ENCODE peak calls at places on chromosomes 11 and 22, in six cellular contexts. One of them, this sample, is unnamed.

GRCh38 chr22:39498368-39498767 is 3.7 kb upstream of the MIEF1 start:
- DNase-seq in fibroblast of mammary gland: no peak
- DNase-seq in ascending aorta: no peak
- DNase-seq in colonic mucosa: peak; percentile 49
- DNase-seq in IMR-90: no peak
- DNase-seq in GM20000: no peak
- DNase-seq in this sample: no peak

GRCh38 chr11:103863497-103863896 is 172.9 kb upstream of the DDI1 start:
- DNase-seq in GM20000: no peak
- DNase-seq in fibroblast of mammary gland: peak; percentile 81
- DNase-seq in ascending aorta: no peak
- DNase-seq in IMR-90: peak; percentile 82
- DNase-seq in colonic mucosa: no peak
- DNase-seq in this sample: no peak

GRCh38 chr11:4161305-4161704 is 66.7 kb downstream of the RRM1 start:
- DNase-seq in colonic mucosa: no peak
- DNase-seq in fibroblast of mammary gland: no peak
- DNase-seq in GM20000: no peak
- DNase-seq in IMR-90: no peak
- DNase-seq in ascending aorta: no peak
- DNase-seq in this sample: no peak

GRCh38 chr22:31284241-31284745 is 8.0 kb downstream of the PIK3IP1 start:
- DNase-seq in fibroblast of mammary gland: no peak
- DNase-seq in GM20000: no peak
- DNase-seq in IMR-90: no peak
- DNase-seq in colonic mucosa: no peak
- DNase-seq in ascending aorta: no peak
- DNase-seq in this sample: no peak

GRCh38 chr11:2574043-2574552 is 125.7 kb downstream of the KCNQ1OT1 start:
- DNase-seq in ascending aorta: peak; percentile 4
- DNase-seq in GM20000: no peak
- DNase-seq in colonic mucosa: no peak
- DNase-seq in fibroblast of mammary gland: no peak
- DNase-seq in IMR-90: no peak
- DNase-seq in this sample: no peak

GRCh38 chr11:841981-842369 is 354 bp downstream of the POLR2L start:
- DNase-seq in ascending aorta: no peak
- DNase-seq in GM20000: no peak
- DNase-seq in colonic mucosa: no peak
- DNase-seq in fibroblast of mammary gland: no peak
- DNase-seq in IMR-90: no peak
- DNase-seq in this sample: no peak

GRCh38 chr22:25689631-25690030 is 52.4 kb upstream of the MYO18B start:
- DNase-seq in fibroblast of mammary gland: no peak
- DNase-seq in ascending aorta: no peak
- DNase-seq in GM20000: no peak
- DNase-seq in IMR-90: no peak
- DNase-seq in colonic mucosa: no peak
- DNase-seq in this sample: no peak

GRCh38 chr11:89293966-89294679 is 116.4 kb downstream of the TYR start:
- DNase-seq in GM20000: no peak
- DNase-seq in ascending aorta: no peak
- DNase-seq in fibroblast of mammary gland: peak; percentile 34
- DNase-seq in colonic mucosa: no peak
- DNase-seq in IMR-90: peak; percentile 12
- DNase-seq in this sample: no peak

GRCh38 chr11:73152861-73153483 is 10.9 kb upstream of the FCHSD2 start:
- DNase-seq in IMR-90: no peak
- DNase-seq in ascending aorta: no peak
- DNase-seq in GM20000: peak; percentile 79
- DNase-seq in colonic mucosa: no peak
- DNase-seq in fibroblast of mammary gland: no peak
- DNase-seq in this sample: no peak

GRCh38 chr11:12017243-12017678 is 8.8 kb upstream of the DKK3 start:
- DNase-seq in GM20000: no peak
- DNase-seq in fibroblast of mammary gland: peak; percentile 89
- DNase-seq in colonic mucosa: no peak
- DNase-seq in ascending aorta: no peak
- DNase-seq in IMR-90: peak; percentile 85
- DNase-seq in this sample: no peak

GRCh38 chr11:45180888-45181594 is 34.6 kb downstream of the PRDM11 start:
- DNase-seq in GM20000: peak; percentile 57
- DNase-seq in ascending aorta: no peak
- DNase-seq in colonic mucosa: peak; percentile 67
- DNase-seq in IMR-90: peak; percentile 41
- DNase-seq in fibroblast of mammary gland: peak; percentile 13
- DNase-seq in this sample: peak; percentile 91

GRCh38 chr11:64406221-64406946 is 47.4 kb downstream of the RPS6KA4 start:
- DNase-seq in IMR-90: peak; percentile 6
- DNase-seq in fibroblast of mammary gland: no peak
- DNase-seq in GM20000: no peak
- DNase-seq in ascending aorta: no peak
- DNase-seq in colonic mucosa: peak; percentile 39
- DNase-seq in this sample: no peak

GRCh38 chr22:44925465-44926123 is 84.2 kb downstream of the PHF21B start:
- DNase-seq in ascending aorta: no peak
- DNase-seq in IMR-90: no peak
- DNase-seq in GM20000: no peak
- DNase-seq in colonic mucosa: no peak
- DNase-seq in fibroblast of mammary gland: no peak
- DNase-seq in this sample: no peak

GRCh38 chr22:42691440-42691839 is 29.2 kb downstream of the A4GALT start:
- DNase-seq in fibroblast of mammary gland: peak; percentile 12
- DNase-seq in colonic mucosa: no peak
- DNase-seq in GM20000: no peak
- DNase-seq in IMR-90: no peak
- DNase-seq in ascending aorta: no peak
- DNase-seq in this sample: no peak

GRCh38 chr22:42695294-42695693 is 25.4 kb downstream of the A4GALT start:
- DNase-seq in GM20000: no peak
- DNase-seq in ascending aorta: no peak
- DNase-seq in fibroblast of mammary gland: no peak
- DNase-seq in IMR-90: no peak
- DNase-seq in colonic mucosa: no peak
- DNase-seq in this sample: no peak

GRCh38 chr22:42693763-42694683 is 26.6 kb downstream of the A4GALT start:
- DNase-seq in fibroblast of mammary gland: no peak
- DNase-seq in GM20000: no peak
- DNase-seq in colonic mucosa: no peak
- DNase-seq in ascending aorta: no peak
- DNase-seq in IMR-90: no peak
- DNase-seq in this sample: no peak

GRCh38 chr22:42693055-42693762 is 27.5 kb downstream of the A4GALT start:
- DNase-seq in IMR-90: no peak
- DNase-seq in GM20000: no peak
- DNase-seq in ascending aorta: no peak
- DNase-seq in colonic mucosa: no peak
- DNase-seq in fibroblast of mammary gland: no peak
- DNase-seq in this sample: no peak

DNA sequence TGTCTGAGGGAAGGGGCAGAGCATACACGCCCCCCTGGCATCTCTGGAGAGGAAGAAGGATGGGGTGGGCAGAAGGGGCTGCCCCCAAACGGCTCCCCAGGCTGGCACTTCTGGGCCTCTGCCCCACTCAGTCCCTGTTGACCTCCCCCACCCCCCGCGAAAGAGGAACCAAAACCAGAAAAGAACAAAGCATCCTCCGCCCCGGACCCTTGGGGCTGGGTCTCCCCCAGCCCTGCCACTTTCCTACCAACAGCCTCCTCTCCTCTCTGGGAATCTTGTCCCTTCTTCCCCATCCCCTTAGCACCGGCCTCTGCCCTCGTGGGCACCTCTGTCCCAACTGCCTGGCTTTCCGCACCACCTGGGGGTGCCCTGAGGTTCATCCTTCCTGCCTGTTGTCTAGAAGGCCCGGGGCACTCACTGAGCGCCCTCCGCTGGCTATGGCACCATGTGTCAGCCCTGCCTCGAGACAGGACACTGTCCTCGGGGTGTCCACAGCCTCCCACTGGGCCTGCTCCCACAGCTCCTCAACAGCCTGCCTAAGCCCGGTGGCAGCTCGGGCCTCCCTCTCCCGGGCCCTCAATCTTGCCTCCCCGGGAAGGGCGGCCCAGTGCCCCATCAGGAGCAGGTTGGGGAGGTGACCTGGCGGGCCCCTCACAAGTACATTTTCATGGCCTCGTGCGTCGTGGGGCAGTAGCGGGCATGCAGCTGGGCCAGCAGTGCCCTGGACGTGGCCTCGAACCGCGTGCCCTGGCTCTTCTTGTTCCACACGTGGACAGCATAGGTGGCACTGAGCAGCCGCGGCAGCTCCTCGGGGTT is 28.2 kb downstream of the A4GALT start:
- DNase-seq in IMR-90: no peak
- DNase-seq in fibroblast of mammary gland: no peak
- DNase-seq in GM20000: peak; percentile 73
- DNase-seq in colonic mucosa: no peak
- DNase-seq in ascending aorta: no peak
- DNase-seq in this sample: no peak
- TF ChIP-seq CTCF in IMR-90: no peak
- TF ChIP-seq CTCF in fibroblast of mammary gland: no peak
- TF ChIP-seq CTCF in GM20000: peak; percentile 22
- TF ChIP-seq CTCF in colonic mucosa: no peak
- TF ChIP-seq CTCF in ascending aorta: no peak
- TF ChIP-seq CTCF in this sample: no peak

GRCh38 chr11:66189031-66189745 is 79.3 kb upstream of the RAB1B start:
- DNase-seq in IMR-90: peak; percentile 13
- DNase-seq in colonic mucosa: no peak
- DNase-seq in ascending aorta: no peak
- DNase-seq in fibroblast of mammary gland: no peak
- DNase-seq in GM20000: no peak
- DNase-seq in this sample: no peak

GRCh38 chr11:66184728-66185127 is 83.7 kb upstream of the RAB1B start:
- DNase-seq in ascending aorta: no peak
- DNase-seq in fibroblast of mammary gland: no peak
- DNase-seq in GM20000: no peak
- DNase-seq in IMR-90: no peak
- DNase-seq in colonic mucosa: no peak
- DNase-seq in this sample: no peak

GRCh38 chr11:66188580-66188979 is 79.9 kb upstream of the RAB1B start:
- DNase-seq in ascending aorta: no peak
- DNase-seq in fibroblast of mammary gland: peak; percentile 77
- DNase-seq in GM20000: no peak
- DNase-seq in IMR-90: peak; percentile 85
- DNase-seq in colonic mucosa: no peak
- DNase-seq in this sample: no peak

GRCh38 chr11:66187453-66187852 is 81.0 kb upstream of the RAB1B start:
- DNase-seq in IMR-90: no peak
- DNase-seq in GM20000: no peak
- DNase-seq in colonic mucosa: no peak
- DNase-seq in fibroblast of mammary gland: no peak
- DNase-seq in ascending aorta: no peak
- DNase-seq in this sample: no peak

DNA sequence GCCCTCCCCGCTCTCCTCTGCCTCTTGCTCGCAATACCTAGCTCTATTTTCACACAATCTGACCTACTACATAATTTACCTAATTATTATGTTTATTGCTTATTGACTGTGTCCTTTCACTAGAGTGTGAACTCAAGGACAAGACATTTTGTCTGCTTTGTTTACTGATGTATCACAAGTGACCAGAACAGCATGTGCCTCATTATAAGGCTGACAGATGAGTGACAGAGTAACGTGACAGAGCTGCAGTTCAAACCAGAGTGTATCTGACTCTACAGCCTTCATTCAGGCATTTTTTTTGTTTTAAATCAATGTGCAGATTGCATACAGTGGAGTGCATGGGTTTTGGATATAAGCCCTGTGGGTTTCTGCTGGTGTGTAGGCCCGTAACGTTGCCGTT is 82.0 kb upstream of the RAB1B start:
- DNase-seq in GM20000: no peak
- DNase-seq in IMR-90: no peak
- DNase-seq in colonic mucosa: no peak
- DNase-seq in ascending aorta: no peak
- DNase-seq in fibroblast of mammary gland: no peak
- DNase-seq in this sample: no peak
- TF ChIP-seq CTCF in GM20000: no peak
- TF ChIP-seq CTCF in IMR-90: no peak
- TF ChIP-seq CTCF in colonic mucosa: no peak
- TF ChIP-seq CTCF in ascending aorta: no peak
- TF ChIP-seq CTCF in fibroblast of mammary gland: no peak
- TF ChIP-seq CTCF in this sample: no peak

DNA sequence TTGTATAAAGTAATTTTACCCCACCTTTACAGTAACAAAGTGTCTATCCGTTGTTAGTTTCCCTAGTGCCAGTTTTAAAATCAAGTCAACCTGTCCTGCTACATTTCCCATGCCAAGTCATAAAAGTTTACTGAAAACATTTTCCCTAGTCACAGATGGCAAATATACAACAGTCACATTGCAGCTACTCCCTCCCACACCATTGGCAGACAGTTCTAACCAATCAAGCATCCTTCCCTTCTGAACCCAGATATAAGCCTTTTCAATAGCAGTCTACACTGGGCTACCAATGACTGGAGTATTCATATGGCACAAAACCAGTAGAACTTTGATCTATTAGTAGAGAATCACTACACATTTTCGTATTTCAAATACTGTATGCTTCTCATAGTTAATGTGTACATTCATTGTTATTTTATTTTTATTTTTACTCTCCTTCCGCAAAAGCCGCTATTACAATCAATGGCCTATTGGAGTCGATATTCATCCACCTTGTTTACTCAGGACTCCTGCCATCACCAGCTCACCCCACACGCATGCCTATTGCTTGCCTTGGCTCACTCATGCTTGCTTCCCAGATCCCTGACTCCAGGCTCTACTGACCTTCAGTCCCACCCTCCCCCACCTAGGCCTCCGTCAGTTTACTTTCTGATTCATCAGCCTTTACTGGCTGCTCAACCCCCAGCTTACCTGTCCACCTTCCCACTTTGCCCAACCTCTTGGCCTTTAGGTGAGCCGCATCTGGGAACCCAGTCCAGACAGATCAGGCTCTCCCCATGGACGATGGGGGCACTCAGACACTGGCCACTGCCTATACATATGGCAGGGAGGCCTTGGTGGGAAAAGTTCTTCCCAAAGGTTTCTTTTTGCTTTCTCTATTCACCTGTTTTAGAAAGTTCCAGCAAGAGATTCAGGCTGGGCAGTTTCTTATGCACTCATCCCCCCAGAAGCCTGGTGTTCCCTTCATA is 408.4 kb downstream of the SOX6 start:
- DNase-seq in GM20000: no peak
- DNase-seq in ascending aorta: no peak
- DNase-seq in colonic mucosa: no peak
- DNase-seq in IMR-90: no peak
- DNase-seq in fibroblast of mammary gland: no peak
- DNase-seq in this sample: no peak
- TF ChIP-seq CTCF in GM20000: no peak
- TF ChIP-seq CTCF in ascending aorta: no peak
- TF ChIP-seq CTCF in colonic mucosa: no peak
- TF ChIP-seq CTCF in IMR-90: no peak
- TF ChIP-seq CTCF in fibroblast of mammary gland: no peak
- TF ChIP-seq CTCF in this sample: no peak

DNA sequence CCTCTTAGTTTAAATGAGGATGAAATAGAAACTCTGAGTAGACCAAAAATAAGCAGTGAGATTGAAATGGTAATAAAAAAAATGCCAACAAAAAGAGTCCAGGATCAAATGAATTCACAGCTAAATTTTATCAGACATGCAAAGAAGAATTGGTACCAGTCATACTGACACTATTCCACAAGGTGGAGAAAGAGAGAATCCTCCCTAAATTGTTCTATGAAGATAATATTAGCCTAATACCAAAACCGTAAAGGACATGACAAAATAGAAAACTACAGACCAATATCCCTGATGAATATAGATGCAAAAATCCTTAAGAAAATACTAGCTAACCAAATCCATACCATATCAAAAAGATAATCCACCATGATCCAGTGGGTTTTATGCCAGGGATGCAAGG is 169.8 kb upstream of the CHORDC1 start:
- DNase-seq in ascending aorta: no peak
- DNase-seq in IMR-90: no peak
- DNase-seq in fibroblast of mammary gland: no peak
- DNase-seq in colonic mucosa: no peak
- DNase-seq in GM20000: no peak
- DNase-seq in this sample: no peak
- TF ChIP-seq CTCF in ascending aorta: no peak
- TF ChIP-seq CTCF in IMR-90: no peak
- TF ChIP-seq CTCF in fibroblast of mammary gland: no peak
- TF ChIP-seq CTCF in colonic mucosa: no peak
- TF ChIP-seq CTCF in GM20000: no peak
- TF ChIP-seq CTCF in this sample: no peak

This sample was measured in osteocyte.